ENCODE peak calls at places on chromosomes 3 and 15, in seven cellular contexts. H, W, Q, E, V, R and C are unnamed samples.

GRCh38 chr15:34366271-34367043 is 539 bp downstream of the LPCAT4 start:
- DNase-seq in H (peak; percentile 65), W (peak; percentile 81), Q (peak; percentile 85), E (peak; percentile 73), V (peak; percentile 37), R (peak; percentile 61), C (peak; percentile 66)

GRCh38 chr3:196096382-196096953 is 14.6 kb upstream of the TFRC start:
- DNase-seq in H (no peak), W (no peak), Q (no peak), E (no peak), V (no peak), R (no peak), C (no peak)

GRCh38 chr3:127040216-127040615 is 57.3 kb downstream of the PLXNA1 start:
- DNase-seq in H (no peak), W (no peak), Q (no peak), E (no peak), V (no peak), R (no peak), C (no peak)

GRCh38 chr3:107264888-107265287 is 112.4 kb upstream of the CCDC54 start:
- DNase-seq in H (no peak), W (no peak), Q (peak; percentile 26), E (no peak), V (no peak), R (no peak), C (no peak)

GRCh38 chr15:78565097-78565950 is at the start of gene CHRNA5:
- DNase-seq in H (peak; percentile 91), W (peak; percentile 98), Q (peak; percentile 92), E (peak; percentile 98), V (peak; percentile 84), R (peak; percentile 49), C (peak; percentile 72)

GRCh38 chr3:156102267-156102912 is 18.0 kb upstream of the KCNAB1 start:
- DNase-seq in H (no peak), W (no peak), Q (no peak), E (no peak), V (no peak), R (no peak), C (no peak)

GRCh38 chr3:81651139-81651538 is 110.3 kb downstream of the GBE1 start:
- DNase-seq in H (no peak), W (no peak), Q (no peak), E (no peak), V (no peak), R (no peak), C (no peak)

GRCh38 chr15:60804986-60805949 is 326.3 kb upstream of the ICE2 start:
- DNase-seq in H (peak; percentile 47), W (no peak), Q (no peak), E (peak; percentile 93), V (no peak), R (no peak), C (no peak)

GRCh38 chr15:73593278-73594074 is 39.7 kb downstream of the NPTN start:
- DNase-seq in H (peak; percentile 35), W (no peak), Q (peak; percentile 64), E (no peak), V (no peak), R (no peak), C (no peak)

GRCh38 chr3:18401298-18401961 is 23.7 kb downstream of the SATB1 start:
- DNase-seq in H (no peak), W (no peak), Q (no peak), E (no peak), V (no peak), R (no peak), C (no peak)